ENCODE peak calls at places on chromosomes 6 and 20, in ten cellular contexts. O is lower lobe of right lung; U is GDM1; K is neural crest cell; J is stimulated activated CD8-positive, alpha-beta memory T cell treated with anti-CD3 and anti-CD28 coated beads, Interleukin-2, amount 100 ng/mL, for 1 hour; F is SW 1271; T is MV-4-11; G is posterior vena cava; W is cardiac fibroblast; M is activated CD4-positive, alpha-beta memory T cell treated with anti-CD3 and anti-CD28 coated beads, Interleukin-2, amount 10 ng/mL, durations not matched to agents 7 days and 5 days. Z is an unnamed sample.

GRCh38 chr6:127859956-127860355 is 40.9 kb downstream of the THEMIS start:
- DNase-seq in O (no peak), U (no peak), K (no peak), J (no peak), F (no peak), T (no peak), G (no peak), W (no peak), M (no peak), Z (no peak)

GRCh38 chr6:115838763-115839401 is 221.8 kb downstream of the FRK start:
- DNase-seq in O (no peak), U (no peak), K (no peak), J (no peak), F (no peak), T (peak; percentile 3), G (no peak), W (peak; percentile 36), M (no peak), Z (no peak)

GRCh38 chr20:43492101-43492500 is 15.4 kb upstream of the L3MBTL1 start:
- DNase-seq in O (no peak), U (no peak), K (no peak), J (no peak), F (no peak), T (no peak), G (no peak), W (no peak), M (no peak), Z (no peak)

GRCh38 chr20:43433250-43433854 is 24.3 kb upstream of the SRSF6 start:
- DNase-seq in O (no peak), U (no peak), K (no peak), J (no peak), F (no peak), T (no peak), G (no peak), W (no peak), M (no peak), Z (no peak)

GRCh38 chr6:107416179-107416578 is 43.2 kb downstream of the PDSS2 start:
- DNase-seq in O (no peak), U (no peak), K (no peak), J (no peak), F (no peak), T (no peak), G (no peak), W (no peak), M (no peak), Z (no peak)

GRCh38 chr20:31819083-31819784 is at the start of gene MYLK2:
- DNase-seq in O (no peak), U (no peak), K (no peak), J (no peak), F (no peak), T (no peak), G (no peak), W (no peak), M (no peak), Z (no peak)

GRCh38 chr6:154459513-154459912 is 51.0 kb downstream of the CNKSR3 start:
- DNase-seq in O (no peak), U (no peak), K (no peak), J (no peak), F (no peak), T (peak; percentile 10), G (no peak), W (no peak), M (no peak), Z (no peak)

GRCh38 chr6:122400467-122401089 is 1.1 kb downstream of the HSF2 start:
- DNase-seq in O (no peak), U (no peak), K (no peak), J (no peak), F (no peak), T (no peak), G (no peak), W (no peak), M (no peak), Z (no peak)

GRCh38 chr6:44047801-44048200 is 79.5 kb downstream of the MRPL14 start:
- DNase-seq in O (peak; percentile 14), U (no peak), K (no peak), J (no peak), F (no peak), T (no peak), G (no peak), W (no peak), M (no peak), Z (peak; percentile 47)

GRCh38 chr6:5554226-5554625 is 292.9 kb downstream of the FARS2 start:
- DNase-seq in O (no peak), U (no peak), K (no peak), J (no peak), F (no peak), T (no peak), G (no peak), W (no peak), M (no peak), Z (no peak)

GRCh38 chr6:12602951-12603710 is 113.4 kb upstream of the PHACTR1 start:
- DNase-seq in O (no peak), U (peak; percentile 4), K (no peak), J (no peak), F (peak; percentile 23), T (peak; percentile 37), G (no peak), W (peak; percentile 86), M (no peak), Z (no peak)

GRCh38 chr6:11469684-11470083 is 67.9 kb upstream of the TMEM170B start:
- DNase-seq in O (no peak), U (no peak), K (no peak), J (no peak), F (no peak), T (no peak), G (no peak), W (no peak), M (no peak), Z (no peak)

GRCh38 chr20:53412600-53413187 is 180.9 kb downstream of the ZNF217 start:
- DNase-seq in O (no peak), U (no peak), K (no peak), J (no peak), F (no peak), T (no peak), G (no peak), W (no peak), M (no peak), Z (no peak)

GRCh38 chr20:59165389-59165785 is 1.8 kb downstream of the ZNF831 start:
- DNase-seq in O (no peak), U (no peak), K (no peak), J (no peak), F (no peak), T (no peak), G (no peak), W (no peak), M (no peak), Z (no peak)

GRCh38 chr20:62652894-62653305 is 10.6 kb downstream of the SLCO4A1 start:
- DNase-seq in O (no peak), U (no peak), K (no peak), J (no peak), F (no peak), T (no peak), G (no peak), W (no peak), M (no peak), Z (peak; percentile 87)

GRCh38 chr20:12372557-12372956 is 454.9 kb downstream of the BTBD3 start:
- DNase-seq in O (no peak), U (no peak), K (no peak), J (no peak), F (no peak), T (no peak), G (no peak), W (no peak), M (no peak), Z (no peak)

GRCh38 chr6:39496951-39497350 is 174.4 kb upstream of the KCNK16 start:
- DNase-seq in O (peak; percentile 44), U (no peak), K (no peak), J (no peak), F (no peak), T (no peak), G (peak; percentile 76), W (peak; percentile 62), M (no peak), Z (no peak)

GRCh38 chr6:9494864-9495263 is 920.0 kb downstream of the TFAP2A start:
- DNase-seq in O (no peak), U (no peak), K (no peak), J (no peak), F (no peak), T (no peak), G (no peak), W (peak; percentile 18), M (no peak), Z (no peak)

GRCh38 chr6:15530411-15530810 is 132.4 kb downstream of the DTNBP1 start:
- DNase-seq in O (no peak), U (no peak), K (no peak), J (no peak), F (no peak), T (peak; percentile 17), G (no peak), W (no peak), M (no peak), Z (no peak)

GRCh38 chr6:42165016-42165415 is 8.1 kb upstream of the GUCA1A start:
- DNase-seq in O (no peak), U (no peak), K (no peak), J (no peak), F (no peak), T (no peak), G (no peak), W (peak; percentile 32), M (no peak), Z (no peak)

GRCh38 chr6:45420083-45420908 is 42.6 kb upstream of the SUPT3H start:
- DNase-seq in O (peak; percentile 47), U (no peak), K (peak; percentile 5), J (no peak), F (no peak), T (peak; percentile 85), G (no peak), W (peak; percentile 72), M (peak; percentile 69), Z (peak; percentile 77)

GRCh38 chr20:40565681-40566040 is 123.4 kb downstream of the MAFB start:
- DNase-seq in O (no peak), U (no peak), K (no peak), J (no peak), F (no peak), T (no peak), G (no peak), W (no peak), M (no peak), Z (no peak)

GRCh38 chr6:136076496-136076895 is 173.6 kb downstream of the MTFR2 start:
- DNase-seq in O (no peak), U (no peak), K (no peak), J (no peak), F (no peak), T (no peak), G (no peak), W (peak; percentile 96), M (no peak), Z (no peak)

GRCh38 chr20:44601801-44602204 is 19.4 kb downstream of the PKIG start:
- DNase-seq in O (no peak), U (no peak), K (no peak), J (no peak), F (no peak), T (peak; percentile 39), G (peak; percentile 94), W (peak; percentile 85), M (no peak), Z (no peak)

GRCh38 chr6:149903938-149904611 is 6.2 kb upstream of the RAET1E start:
- DNase-seq in O (no peak), U (no peak), K (no peak), J (no peak), F (no peak), T (no peak), G (no peak), W (no peak), M (peak; percentile 8), Z (peak; percentile 47)

GRCh38 chr6:38161331-38161730 is 341.8 kb downstream of the ZFAND3 start:
- DNase-seq in O (no peak), U (no peak), K (no peak), J (no peak), F (no peak), T (no peak), G (no peak), W (no peak), M (no peak), Z (no peak)

GRCh38 chr20:56359212-56360132 is 698 bp downstream of the FAM210B start:
- DNase-seq in O (peak; percentile 71), U (no peak), K (peak; percentile 54), J (no peak), F (no peak), T (no peak), G (peak; percentile 88), W (peak; percentile 74), M (no peak), Z (peak; percentile 86)

GRCh38 chr6:20644667-20645370 is 110.6 kb downstream of the CDKAL1 start:
- DNase-seq in O (no peak), U (no peak), K (no peak), J (no peak), F (no peak), T (no peak), G (no peak), W (peak; percentile 59), M (no peak), Z (no peak)

Z was measured in spleen.